ENCODE peak calls at places on chromosome 17, in five cellular contexts. R is NCI-H345; S is T-helper 1 cell; L is activated CD4-positive, alpha-beta T cell treated with anti-CD3 and anti-CD28 coated beads, Interleukin-2, amount 50 U/mL, for 48 hours; K is cardiac muscle cell. B is an unnamed sample.

GRCh38 chr17:79504181-79504605 is 106.7 kb downstream of the RBFOX3 start:
- DNase-seq in R (no peak), S (no peak), L (no peak), K (no peak), B (no peak)

GRCh38 chr17:16491131-16491702 is 776 bp downstream of the LRRC75A start:
- DNase-seq in R (no peak), S (no peak), L (peak; percentile 31), K (peak; percentile 42), B (peak; percentile 65)

GRCh38 chr17:16941072-16941641 is 30.8 kb downstream of the TNFRSF13B start:
- DNase-seq in R (no peak), S (no peak), L (no peak), K (no peak), B (no peak)

GRCh38 chr17:57619061-57619937 is 125.8 kb downstream of the CCDC182 start:
- DNase-seq in R (no peak), S (no peak), L (no peak), K (no peak), B (no peak)

GRCh38 chr17:61139219-61139618 is 260.4 kb upstream of the TBX2 start:
- DNase-seq in R (no peak), S (peak; percentile 7), L (peak; percentile 38), K (no peak), B (no peak)

GRCh38 chr17:62662855-62663254 is 35.4 kb downstream of the MRC2 start:
- DNase-seq in R (no peak), S (no peak), L (no peak), K (no peak), B (peak; percentile 27)

GRCh38 chr17:9389116-9389515 is 186.5 kb downstream of the STX8 start:
- DNase-seq in R (no peak), S (no peak), L (peak; percentile 11), K (no peak), B (peak; percentile 3)

GRCh38 chr17:18953231-18953728 is 1.3 kb downstream of the SLC5A10 start:
- DNase-seq in R (no peak), S (no peak), L (no peak), K (no peak), B (no peak)

GRCh38 chr17:28738680-28739384 is 5.0 kb upstream of the TRAF4 start:
- DNase-seq in R (no peak), S (no peak), L (peak; percentile 62), K (no peak), B (no peak)

GRCh38 chr17:19533718-19534561 is at the start of gene SLC47A1:
- DNase-seq in R (no peak), S (no peak), L (peak; percentile 33), K (peak; percentile 66), B (peak; percentile 54)

GRCh38 chr17:74639704-74640142 is 16.2 kb upstream of the CD300E start:
- DNase-seq in R (no peak), S (no peak), L (peak; percentile 5), K (no peak), B (no peak)